ENCODE peak calls at places on chromosomes 7 and 10, in five cellular contexts. J, X, G, E and Z are unnamed samples.

GRCh38 chr10:129094813-129095212 is 372.2 kb upstream of the MGMT start:
- DNase-seq in J (no peak), X (no peak), G (no peak), E (no peak), Z (no peak)

GRCh38 chr7:6436385-6436685 is 11.4 kb downstream of the DAGLB start:
- DNase-seq in J (peak; percentile 3), X (no peak), G (no peak), E (no peak), Z (no peak)

GRCh38 chr10:95988702-95989101 is 54.7 kb upstream of the CCNJ start:
- DNase-seq in J (no peak), X (no peak), G (no peak), E (no peak), Z (no peak)

GRCh38 chr7:66877577-66878300 is 43.3 kb upstream of the TMEM248 start:
- DNase-seq in J (peak; percentile 66), X (no peak), G (no peak), E (peak; percentile 31), Z (no peak)

GRCh38 chr10:26621243-26621888 is 76.1 kb upstream of the PDSS1 start:
- DNase-seq in J (no peak), X (no peak), G (no peak), E (no peak), Z (no peak)

GRCh38 chr10:45464958-45465567 is 91.0 kb downstream of the ALOX5 start:
- DNase-seq in J (peak; percentile 95), X (peak; percentile 86), G (peak; percentile 83), E (peak; percentile 73), Z (peak; percentile 92)

GRCh38 chr10:112471878-112472487 is 25.0 kb downstream of the VTI1A start:
- DNase-seq in J (no peak), X (no peak), G (no peak), E (peak; percentile 57), Z (no peak)

GRCh38 chr7:144027070-144027469 is 21.7 kb upstream of the OR2A5 start:
- DNase-seq in J (no peak), X (no peak), G (no peak), E (peak; percentile 57), Z (no peak)

GRCh38 chr10:1095498-1095897 is 39.3 kb downstream of the WDR37 start:
- DNase-seq in J (no peak), X (no peak), G (no peak), E (no peak), Z (no peak)

GRCh38 chr7:27110977-27111752 is 8.7 kb upstream of the HOXA2 start:
- DNase-seq in J (peak; percentile 97), X (peak; percentile 32), G (peak; percentile 46), E (peak; percentile 65), Z (no peak)

GRCh38 chr7:158357106-158357897 is 230.3 kb downstream of the PTPRN2 start:
- DNase-seq in J (no peak), X (no peak), G (no peak), E (no peak), Z (no peak)

GRCh38 chr10:94300042-94300441 is 62.7 kb downstream of the NOC3L start:
- DNase-seq in J (no peak), X (no peak), G (no peak), E (no peak), Z (no peak)

GRCh38 chr7:29620531-29620930 is 56.9 kb downstream of the PRR15 start:
- DNase-seq in J (no peak), X (no peak), G (no peak), E (no peak), Z (no peak)

GRCh38 chr7:156673454-156673853 is 32.9 kb downstream of the RNF32 start:
- DNase-seq in J (no peak), X (no peak), G (no peak), E (no peak), Z (no peak)

GRCh38 chr10:80408198-80409085 is at the start of gene PRXL2A:
- DNase-seq in J (peak; percentile 85), X (peak; percentile 93), G (peak; percentile 91), E (peak; percentile 63), Z (peak; percentile 66)

GRCh38 chr10:103153302-103153759 is 39.7 kb downstream of the NT5C2 start:
- DNase-seq in J (no peak), X (no peak), G (no peak), E (peak; percentile 31), Z (no peak)

GRCh38 chr7:102030696-102031095 is 213.3 kb downstream of the CUX1 start:
- DNase-seq in J (no peak), X (no peak), G (no peak), E (no peak), Z (no peak)

GRCh38 chr10:132452216-132452650 is 55.2 kb downstream of the PWWP2B start:
- DNase-seq in J (peak; percentile 87), X (no peak), G (no peak), E (no peak), Z (no peak)

GRCh38 chr7:109844362-109844761 is 1246.6 kb upstream of the LRRN3 start:
- DNase-seq in J (no peak), X (no peak), G (no peak), E (no peak), Z (no peak)

GRCh38 chr7:51226042-51226755 is 90.4 kb downstream of the COBL start:
- DNase-seq in J (no peak), X (no peak), G (no peak), E (peak; percentile 9), Z (peak; percentile 55)

GRCh38 chr7:98872328-98872924 is 2.6 kb upstream of the TMEM130 start:
- DNase-seq in J (no peak), X (no peak), G (no peak), E (no peak), Z (no peak)

GRCh38 chr7:106721816-106722785 is 61.1 kb upstream of the CCDC71L start:
- DNase-seq in J (no peak), X (no peak), G (no peak), E (no peak), Z (no peak)

GRCh38 chr7:157926107-157926506 is 589.3 kb downstream of the DNAJB6 start:
- DNase-seq in J (no peak), X (no peak), G (no peak), E (no peak), Z (peak; percentile 12)

GRCh38 chr10:22605168-22605567 is 109.2 kb downstream of the PIP4K2A start:
- DNase-seq in J (peak; percentile 48), X (no peak), G (no peak), E (peak; percentile 80), Z (no peak)

GRCh38 chr7:132518102-132518838 is 58.0 kb downstream of the PLXNA4 start:
- DNase-seq in J (no peak), X (no peak), G (no peak), E (no peak), Z (no peak)

GRCh38 chr7:106681815-106682495 is 21.0 kb upstream of the CCDC71L start:
- DNase-seq in J (peak; percentile 50), X (no peak), G (no peak), E (peak; percentile 69), Z (no peak)

GRCh38 chr10:1048349-1048731 is 579 bp downstream of the IDI1 start:
- DNase-seq in J (peak; percentile 88), X (peak; percentile 69), G (no peak), E (peak; percentile 67), Z (no peak)

GRCh38 chr7:146331369-146331768 is 214.8 kb downstream of the CNTNAP2 start:
- DNase-seq in J (no peak), X (no peak), G (no peak), E (no peak), Z (no peak)

GRCh38 chr7:96314402-96315108 is 7.3 kb downstream of the SLC25A13 start:
- DNase-seq in J (no peak), X (no peak), G (no peak), E (peak; percentile 48), Z (no peak)

GRCh38 chr10:95794195-95794594 is 38.2 kb downstream of the ENTPD1 start:
- DNase-seq in J (no peak), X (no peak), G (no peak), E (no peak), Z (no peak)

GRCh38 chr7:132837529-132837928 is 244.4 kb downstream of the CHCHD3 start:
- DNase-seq in J (no peak), X (no peak), G (no peak), E (peak; percentile 81), Z (no peak)

GRCh38 chr10:11444531-11445228 is 166.8 kb downstream of the USP6NL start:
- DNase-seq in J (no peak), X (no peak), G (no peak), E (no peak), Z (no peak)
- H3K4me3 ChIP-seq in J (no peak overlapping the region), X (no peak overlapping the region), G (no peak overlapping the region), E (no peak overlapping the region), Z (no peak overlapping the region)

DNA sequence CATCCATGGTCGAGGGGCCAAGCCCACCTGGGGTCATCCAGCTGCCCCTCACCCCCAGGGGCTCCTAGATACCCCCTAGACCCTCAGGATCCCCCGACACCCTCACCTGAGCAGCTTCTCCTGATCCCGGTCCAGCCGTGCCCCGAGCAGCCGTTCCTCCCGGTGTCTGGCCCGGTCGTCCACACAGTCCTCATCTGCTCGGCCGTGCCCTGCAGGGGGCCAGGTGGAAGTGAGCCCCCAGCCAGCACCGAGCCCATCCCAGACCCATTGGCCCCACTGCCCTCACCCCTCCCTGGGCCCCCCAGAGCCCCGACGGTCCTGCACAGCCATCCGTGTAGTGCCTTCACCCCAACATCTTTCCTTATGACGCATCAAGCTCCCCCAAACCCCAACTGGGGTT is 45.8 kb downstream of the TNRC18 start:
- DNase-seq in J (peak; percentile 62), X (no peak), G (no peak), E (no peak), Z (no peak)
- TF ChIP-seq CTCF in J (no peak), X (no peak), G (no peak), E (no peak), Z (no peak)

GRCh38 chr10:68957654-68958053 is 1.7 kb downstream of the DDX21 start:
- DNase-seq in J (no peak), X (no peak), G (no peak), E (peak; percentile 44), Z (no peak)
- H3K4me3 ChIP-seq in J (peak overlapping the region; percentile 89), X (no peak overlapping the region), G (peak overlapping the region; percentile 100), E (peak overlapping the region; percentile 98), Z (no peak overlapping the region)

DNA sequence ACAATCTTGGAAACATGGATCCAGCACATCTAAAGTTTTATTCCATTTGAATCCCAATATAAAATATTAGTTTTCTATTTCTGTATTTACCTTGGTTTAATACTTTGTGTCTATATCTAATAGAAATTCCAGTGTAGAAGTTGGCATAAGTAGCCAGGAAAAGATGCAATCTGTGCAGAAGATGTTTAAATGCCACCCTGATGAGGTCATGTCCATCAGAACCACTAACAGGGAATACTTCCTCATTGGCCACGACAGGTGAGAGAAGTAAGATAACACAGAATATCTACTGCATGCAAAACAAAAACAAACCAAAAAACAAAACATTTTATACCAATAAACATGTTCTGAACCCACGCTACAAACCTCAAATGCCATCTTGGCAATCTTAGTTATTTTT is 15.7 kb downstream of the PLEKHS1 start:
- DNase-seq in J (no peak), X (no peak), G (no peak), E (no peak), Z (no peak)
- TF ChIP-seq CTCF in J (no peak), X (no peak), G (no peak), E (no peak), Z (no peak)

GRCh38 chr7:3591944-3592343 is 290.9 kb downstream of the SDK1 start:
- DNase-seq in J (no peak), X (no peak), G (no peak), E (no peak), Z (no peak)
- H3K4me3 ChIP-seq in J (no peak overlapping the region), X (no peak overlapping the region), G (no peak overlapping the region), E (no peak overlapping the region), Z (no peak overlapping the region)